ENCODE peak calls at places on chromosomes 13 and 19, in eight cellular contexts. One of them, this sample, is unnamed.

GRCh38 chr13:27274631-27275030 is 4.0 kb downstream of the RASL11A start:
- DNase-seq in stimulated activated CD8-positive, alpha-beta memory T cell treated with anti-CD3 and anti-CD28 coated beads, Interleukin-2, amount 100 ng/mL, for 48 hours: no peak
- DNase-seq in fibroblast of pulmonary artery: no peak
- DNase-seq in globus pallidus: no peak
- DNase-seq in stimulated activated CD4-positive, alpha-beta T cell treated with anti-CD3 and anti-CD28 coated beads, Interleukin-4, amount 100 ng/mL, for 48 hours: no peak
- DNase-seq in thoracic aorta: no peak
- DNase-seq in NCI-H1436: no peak
- DNase-seq in NCI-H345: no peak
- DNase-seq in this sample: no peak

GRCh38 chr13:44989941-44990340 is 603 bp downstream of the GPALPP1 start:
- DNase-seq in stimulated activated CD8-positive, alpha-beta memory T cell treated with anti-CD3 and anti-CD28 coated beads, Interleukin-2, amount 100 ng/mL, for 48 hours: no peak
- DNase-seq in fibroblast of pulmonary artery: no peak
- DNase-seq in globus pallidus: no peak
- DNase-seq in stimulated activated CD4-positive, alpha-beta T cell treated with anti-CD3 and anti-CD28 coated beads, Interleukin-4, amount 100 ng/mL, for 48 hours: no peak
- DNase-seq in thoracic aorta: no peak
- DNase-seq in NCI-H1436: no peak
- DNase-seq in NCI-H345: no peak
- DNase-seq in this sample: no peak

GRCh38 chr19:54462072-54462712 is 1.4 kb downstream of the LENG9 start:
- DNase-seq in stimulated activated CD8-positive, alpha-beta memory T cell treated with anti-CD3 and anti-CD28 coated beads, Interleukin-2, amount 100 ng/mL, for 48 hours: no peak
- DNase-seq in fibroblast of pulmonary artery: no peak
- DNase-seq in globus pallidus: no peak
- DNase-seq in stimulated activated CD4-positive, alpha-beta T cell treated with anti-CD3 and anti-CD28 coated beads, Interleukin-4, amount 100 ng/mL, for 48 hours: no peak
- DNase-seq in thoracic aorta: no peak
- DNase-seq in NCI-H1436: no peak
- DNase-seq in NCI-H345: no peak
- DNase-seq in this sample: no peak

GRCh38 chr19:54035215-54036178 is 28.2 kb downstream of the VSTM1 start:
- DNase-seq in stimulated activated CD8-positive, alpha-beta memory T cell treated with anti-CD3 and anti-CD28 coated beads, Interleukin-2, amount 100 ng/mL, for 48 hours: no peak
- DNase-seq in fibroblast of pulmonary artery: peak
- DNase-seq in globus pallidus: no peak
- DNase-seq in stimulated activated CD4-positive, alpha-beta T cell treated with anti-CD3 and anti-CD28 coated beads, Interleukin-4, amount 100 ng/mL, for 48 hours: no peak
- DNase-seq in thoracic aorta: no peak
- DNase-seq in NCI-H1436: no peak
- DNase-seq in NCI-H345: no peak
- DNase-seq in this sample: no peak

GRCh38 chr19:51111606-51112005 is 3.4 kb upstream of the CTU1 start:
- DNase-seq in stimulated activated CD8-positive, alpha-beta memory T cell treated with anti-CD3 and anti-CD28 coated beads, Interleukin-2, amount 100 ng/mL, for 48 hours: no peak
- DNase-seq in fibroblast of pulmonary artery: peak
- DNase-seq in globus pallidus: no peak
- DNase-seq in stimulated activated CD4-positive, alpha-beta T cell treated with anti-CD3 and anti-CD28 coated beads, Interleukin-4, amount 100 ng/mL, for 48 hours: no peak
- DNase-seq in thoracic aorta: no peak
- DNase-seq in NCI-H1436: no peak
- DNase-seq in NCI-H345: no peak
- DNase-seq in this sample: no peak

GRCh38 chr13:44801990-44802389 is 187.3 kb downstream of the NUFIP1 start:
- DNase-seq in stimulated activated CD8-positive, alpha-beta memory T cell treated with anti-CD3 and anti-CD28 coated beads, Interleukin-2, amount 100 ng/mL, for 48 hours: no peak
- DNase-seq in fibroblast of pulmonary artery: peak
- DNase-seq in globus pallidus: no peak
- DNase-seq in stimulated activated CD4-positive, alpha-beta T cell treated with anti-CD3 and anti-CD28 coated beads, Interleukin-4, amount 100 ng/mL, for 48 hours: no peak
- DNase-seq in thoracic aorta: no peak
- DNase-seq in NCI-H1436: no peak
- DNase-seq in NCI-H345: no peak
- DNase-seq in this sample: no peak

GRCh38 chr13:106083620-106084350 is 451.7 kb downstream of the EFNB2 start:
- DNase-seq in stimulated activated CD8-positive, alpha-beta memory T cell treated with anti-CD3 and anti-CD28 coated beads, Interleukin-2, amount 100 ng/mL, for 48 hours: no peak
- DNase-seq in fibroblast of pulmonary artery: peak
- DNase-seq in globus pallidus: peak
- DNase-seq in stimulated activated CD4-positive, alpha-beta T cell treated with anti-CD3 and anti-CD28 coated beads, Interleukin-4, amount 100 ng/mL, for 48 hours: no peak
- DNase-seq in thoracic aorta: no peak
- DNase-seq in NCI-H1436: no peak
- DNase-seq in NCI-H345: peak
- DNase-seq in this sample: no peak

GRCh38 chr19:18915639-18916038 is 3.5 kb downstream of the COPE start:
- DNase-seq in stimulated activated CD8-positive, alpha-beta memory T cell treated with anti-CD3 and anti-CD28 coated beads, Interleukin-2, amount 100 ng/mL, for 48 hours: no peak
- DNase-seq in fibroblast of pulmonary artery: peak
- DNase-seq in globus pallidus: peak
- DNase-seq in stimulated activated CD4-positive, alpha-beta T cell treated with anti-CD3 and anti-CD28 coated beads, Interleukin-4, amount 100 ng/mL, for 48 hours: no peak
- DNase-seq in thoracic aorta: no peak
- DNase-seq in NCI-H1436: no peak
- DNase-seq in NCI-H345: no peak
- DNase-seq in this sample: no peak

GRCh38 chr13:22076658-22077057 is 405.8 kb downstream of the FGF9 start:
- DNase-seq in stimulated activated CD8-positive, alpha-beta memory T cell treated with anti-CD3 and anti-CD28 coated beads, Interleukin-2, amount 100 ng/mL, for 48 hours: no peak
- DNase-seq in fibroblast of pulmonary artery: no peak
- DNase-seq in globus pallidus: no peak
- DNase-seq in stimulated activated CD4-positive, alpha-beta T cell treated with anti-CD3 and anti-CD28 coated beads, Interleukin-4, amount 100 ng/mL, for 48 hours: no peak
- DNase-seq in thoracic aorta: no peak
- DNase-seq in NCI-H1436: no peak
- DNase-seq in NCI-H345: peak
- DNase-seq in this sample: no peak

GRCh38 chr13:23724196-23724970 is 154.2 kb downstream of the TNFRSF19 start:
- DNase-seq in stimulated activated CD8-positive, alpha-beta memory T cell treated with anti-CD3 and anti-CD28 coated beads, Interleukin-2, amount 100 ng/mL, for 48 hours: no peak
- DNase-seq in fibroblast of pulmonary artery: no peak
- DNase-seq in globus pallidus: no peak
- DNase-seq in stimulated activated CD4-positive, alpha-beta T cell treated with anti-CD3 and anti-CD28 coated beads, Interleukin-4, amount 100 ng/mL, for 48 hours: no peak
- DNase-seq in thoracic aorta: no peak
- DNase-seq in NCI-H1436: no peak
- DNase-seq in NCI-H345: no peak
- DNase-seq in this sample: no peak

GRCh38 chr13:23750383-23751121 is 138.6 kb downstream of the MIPEP start:
- DNase-seq in stimulated activated CD8-positive, alpha-beta memory T cell treated with anti-CD3 and anti-CD28 coated beads, Interleukin-2, amount 100 ng/mL, for 48 hours: no peak
- DNase-seq in fibroblast of pulmonary artery: peak
- DNase-seq in globus pallidus: no peak
- DNase-seq in stimulated activated CD4-positive, alpha-beta T cell treated with anti-CD3 and anti-CD28 coated beads, Interleukin-4, amount 100 ng/mL, for 48 hours: no peak
- DNase-seq in thoracic aorta: no peak
- DNase-seq in NCI-H1436: no peak
- DNase-seq in NCI-H345: no peak
- DNase-seq in this sample: no peak

GRCh38 chr19:4371209-4371897 is 28.0 kb downstream of the MPND start:
- DNase-seq in stimulated activated CD8-positive, alpha-beta memory T cell treated with anti-CD3 and anti-CD28 coated beads, Interleukin-2, amount 100 ng/mL, for 48 hours: no peak
- DNase-seq in fibroblast of pulmonary artery: no peak
- DNase-seq in globus pallidus: no peak
- DNase-seq in stimulated activated CD4-positive, alpha-beta T cell treated with anti-CD3 and anti-CD28 coated beads, Interleukin-4, amount 100 ng/mL, for 48 hours: no peak
- DNase-seq in thoracic aorta: no peak
- DNase-seq in NCI-H1436: no peak
- DNase-seq in NCI-H345: no peak
- DNase-seq in this sample: no peak

GRCh38 chr19:40523322-40524047 is 53.2 kb upstream of the SHKBP1 start:
- DNase-seq in stimulated activated CD8-positive, alpha-beta memory T cell treated with anti-CD3 and anti-CD28 coated beads, Interleukin-2, amount 100 ng/mL, for 48 hours: no peak
- DNase-seq in fibroblast of pulmonary artery: peak
- DNase-seq in globus pallidus: no peak
- DNase-seq in stimulated activated CD4-positive, alpha-beta T cell treated with anti-CD3 and anti-CD28 coated beads, Interleukin-4, amount 100 ng/mL, for 48 hours: peak
- DNase-seq in thoracic aorta: no peak
- DNase-seq in NCI-H1436: peak
- DNase-seq in NCI-H345: peak
- DNase-seq in this sample: no peak

GRCh38 chr13:71087006-71087405 is 780.0 kb downstream of the DACH1 start:
- DNase-seq in stimulated activated CD8-positive, alpha-beta memory T cell treated with anti-CD3 and anti-CD28 coated beads, Interleukin-2, amount 100 ng/mL, for 48 hours: no peak
- DNase-seq in fibroblast of pulmonary artery: no peak
- DNase-seq in globus pallidus: no peak
- DNase-seq in stimulated activated CD4-positive, alpha-beta T cell treated with anti-CD3 and anti-CD28 coated beads, Interleukin-4, amount 100 ng/mL, for 48 hours: no peak
- DNase-seq in thoracic aorta: no peak
- DNase-seq in NCI-H1436: no peak
- DNase-seq in NCI-H345: no peak
- DNase-seq in this sample: no peak

GRCh38 chr19:29934257-29934656 is 7.8 kb upstream of the URI1 start:
- DNase-seq in stimulated activated CD8-positive, alpha-beta memory T cell treated with anti-CD3 and anti-CD28 coated beads, Interleukin-2, amount 100 ng/mL, for 48 hours: no peak
- DNase-seq in fibroblast of pulmonary artery: no peak
- DNase-seq in globus pallidus: no peak
- DNase-seq in stimulated activated CD4-positive, alpha-beta T cell treated with anti-CD3 and anti-CD28 coated beads, Interleukin-4, amount 100 ng/mL, for 48 hours: no peak
- DNase-seq in thoracic aorta: no peak
- DNase-seq in NCI-H1436: no peak
- DNase-seq in NCI-H345: no peak
- DNase-seq in this sample: no peak

GRCh38 chr13:27171244-27171829 is at the start of gene USP12:
- DNase-seq in stimulated activated CD8-positive, alpha-beta memory T cell treated with anti-CD3 and anti-CD28 coated beads, Interleukin-2, amount 100 ng/mL, for 48 hours: peak
- DNase-seq in fibroblast of pulmonary artery: no peak
- DNase-seq in globus pallidus: no peak
- DNase-seq in stimulated activated CD4-positive, alpha-beta T cell treated with anti-CD3 and anti-CD28 coated beads, Interleukin-4, amount 100 ng/mL, for 48 hours: peak
- DNase-seq in thoracic aorta: peak
- DNase-seq in NCI-H1436: peak
- DNase-seq in NCI-H345: peak
- DNase-seq in this sample: no peak

GRCh38 chr13:66992183-66992582 is 238.0 kb downstream of the PCDH9 start:
- DNase-seq in stimulated activated CD8-positive, alpha-beta memory T cell treated with anti-CD3 and anti-CD28 coated beads, Interleukin-2, amount 100 ng/mL, for 48 hours: no peak
- DNase-seq in fibroblast of pulmonary artery: peak
- DNase-seq in globus pallidus: peak
- DNase-seq in stimulated activated CD4-positive, alpha-beta T cell treated with anti-CD3 and anti-CD28 coated beads, Interleukin-4, amount 100 ng/mL, for 48 hours: no peak
- DNase-seq in thoracic aorta: no peak
- DNase-seq in NCI-H1436: no peak
- DNase-seq in NCI-H345: peak
- DNase-seq in this sample: no peak

GRCh38 chr19:40553885-40554857 is 22.5 kb upstream of the SHKBP1 start:
- DNase-seq in stimulated activated CD8-positive, alpha-beta memory T cell treated with anti-CD3 and anti-CD28 coated beads, Interleukin-2, amount 100 ng/mL, for 48 hours: no peak
- DNase-seq in fibroblast of pulmonary artery: no peak
- DNase-seq in globus pallidus: no peak
- DNase-seq in stimulated activated CD4-positive, alpha-beta T cell treated with anti-CD3 and anti-CD28 coated beads, Interleukin-4, amount 100 ng/mL, for 48 hours: no peak
- DNase-seq in thoracic aorta: no peak
- DNase-seq in NCI-H1436: no peak
- DNase-seq in NCI-H345: no peak
- DNase-seq in this sample: no peak

GRCh38 chr13:57491318-57491717 is 140.2 kb upstream of the PCDH17 start:
- DNase-seq in stimulated activated CD8-positive, alpha-beta memory T cell treated with anti-CD3 and anti-CD28 coated beads, Interleukin-2, amount 100 ng/mL, for 48 hours: no peak
- DNase-seq in fibroblast of pulmonary artery: no peak
- DNase-seq in globus pallidus: no peak
- DNase-seq in stimulated activated CD4-positive, alpha-beta T cell treated with anti-CD3 and anti-CD28 coated beads, Interleukin-4, amount 100 ng/mL, for 48 hours: no peak
- DNase-seq in thoracic aorta: no peak
- DNase-seq in NCI-H1436: no peak
- DNase-seq in NCI-H345: no peak
- DNase-seq in this sample: no peak

GRCh38 chr13:99655351-99656091 is 154.2 kb downstream of the TM9SF2 start:
- DNase-seq in stimulated activated CD8-positive, alpha-beta memory T cell treated with anti-CD3 and anti-CD28 coated beads, Interleukin-2, amount 100 ng/mL, for 48 hours: no peak
- DNase-seq in fibroblast of pulmonary artery: no peak
- DNase-seq in globus pallidus: no peak
- DNase-seq in stimulated activated CD4-positive, alpha-beta T cell treated with anti-CD3 and anti-CD28 coated beads, Interleukin-4, amount 100 ng/mL, for 48 hours: peak
- DNase-seq in thoracic aorta: no peak
- DNase-seq in NCI-H1436: no peak
- DNase-seq in NCI-H345: no peak
- DNase-seq in this sample: no peak